ENCODE peak calls at places on chromosomes 3 and 15, in six cellular contexts. Q, D, P, I, H and J are unnamed samples.

GRCh38 chr3:26753109-26753508 is 130.5 kb downstream of the LRRC3B start:
- DNase-seq in Q (no peak), D (no peak), P (no peak), I (no peak), H (no peak), J (no peak)

GRCh38 chr15:69579950-69580618 is 127.5 kb downstream of the RPLP1 start:
- DNase-seq in Q (no peak), D (no peak), P (no peak), I (no peak), H (no peak), J (no peak)

GRCh38 chr15:90376789-90377188 is 11.3 kb upstream of the IQGAP1 start:
- DNase-seq in Q (no peak), D (no peak), P (no peak), I (no peak), H (no peak), J (no peak)

GRCh38 chr15:96324192-96324895 is 6.2 kb upstream of the NR2F2 start:
- DNase-seq in Q (no peak), D (peak), P (peak), I (no peak), H (no peak), J (no peak)

GRCh38 chr3:32797776-32798175 is 20.0 kb upstream of the TRIM71 start:
- DNase-seq in Q (no peak), D (no peak), P (no peak), I (no peak), H (no peak), J (peak)

GRCh38 chr15:41001524-41001923 is 48.3 kb downstream of the CHAC1 start:
- DNase-seq in Q (no peak), D (no peak), P (no peak), I (no peak), H (no peak), J (no peak)

GRCh38 chr3:151476344-151477018 is 15.6 kb upstream of the IGSF10 start:
- DNase-seq in Q (no peak), D (no peak), P (no peak), I (no peak), H (no peak), J (no peak)

GRCh38 chr15:48774484-48774883 is 36.4 kb downstream of the CEP152 start:
- DNase-seq in Q (no peak), D (no peak), P (no peak), I (no peak), H (no peak), J (peak)

GRCh38 chr3:68090571-68090970 is 436.2 kb upstream of the SUCLG2 start:
- DNase-seq in Q (no peak), D (no peak), P (no peak), I (no peak), H (no peak), J (no peak)

GRCh38 chr3:24037971-24038370 is 92.9 kb downstream of the NR1D2 start:
- DNase-seq in Q (no peak), D (no peak), P (no peak), I (no peak), H (no peak), J (no peak)

GRCh38 chr15:24039683-24040082 is 352.6 kb upstream of the NDN start:
- DNase-seq in Q (no peak), D (no peak), P (no peak), I (no peak), H (no peak), J (no peak)

GRCh38 chr15:76298986-76299385 is 12.3 kb downstream of the ETFA start:
- DNase-seq in Q (no peak), D (no peak), P (no peak), I (no peak), H (no peak), J (no peak)

GRCh38 chr15:68479870-68480269 is 47.9 kb upstream of the ITGA11 start:
- DNase-seq in Q (no peak), D (no peak), P (no peak), I (no peak), H (no peak), J (no peak)

GRCh38 chr15:101654191-101654590 is 2.0 kb upstream of the TM2D3 start:
- DNase-seq in Q (no peak), D (no peak), P (no peak), I (no peak), H (no peak), J (no peak)

GRCh38 chr15:94029495-94029894 is 201.9 kb upstream of the MCTP2 start:
- DNase-seq in Q (no peak), D (no peak), P (no peak), I (peak), H (no peak), J (peak)

GRCh38 chr15:67067161-67067853 is 1.9 kb downstream of the SMAD3 start:
- DNase-seq in Q (no peak), D (no peak), P (no peak), I (no peak), H (no peak), J (no peak)

GRCh38 chr3:176867681-176868663 is 329.3 kb downstream of the TBL1XR1 start:
- DNase-seq in Q (no peak), D (no peak), P (no peak), I (no peak), H (no peak), J (no peak)

GRCh38 chr3:190886945-190887344 is 24.5 kb upstream of the GMNC start:
- DNase-seq in Q (no peak), D (no peak), P (peak), I (no peak), H (no peak), J (no peak)

GRCh38 chr3:30302027-30302426 is 304.4 kb upstream of the TGFBR2 start:
- DNase-seq in Q (no peak), D (no peak), P (no peak), I (no peak), H (no peak), J (no peak)

GRCh38 chr15:95574053-95574452 is 756.4 kb upstream of the NR2F2 start:
- DNase-seq in Q (no peak), D (no peak), P (no peak), I (no peak), H (no peak), J (no peak)

GRCh38 chr3:65953301-65953812 is 85.4 kb downstream of the MAGI1 start:
- DNase-seq in Q (peak), D (no peak), P (no peak), I (no peak), H (no peak), J (no peak)

GRCh38 chr3:72375237-72376154 is 472.7 kb downstream of the SHQ1 start:
- DNase-seq in Q (no peak), D (no peak), P (no peak), I (no peak), H (no peak), J (no peak)

GRCh38 chr15:85607842-85608241 is 186.9 kb downstream of the KLHL25 start:
- DNase-seq in Q (no peak), D (no peak), P (peak), I (no peak), H (no peak), J (peak)

GRCh38 chr15:94674251-94674650 is 442.9 kb downstream of the MCTP2 start:
- DNase-seq in Q (no peak), D (peak), P (no peak), I (no peak), H (no peak), J (no peak)

GRCh38 chr3:76063019-76063418 is 277.7 kb upstream of the ZNF717 start:
- DNase-seq in Q (no peak), D (no peak), P (peak), I (no peak), H (no peak), J (no peak)

GRCh38 chr3:8529738-8530525 is 28.3 kb downstream of the LMCD1 start:
- DNase-seq in Q (no peak), D (no peak), P (no peak), I (no peak), H (peak), J (peak)

GRCh38 chr15:66220587-66220986 is 33.0 kb downstream of the MEGF11 start:
- DNase-seq in Q (no peak), D (peak), P (no peak), I (no peak), H (no peak), J (no peak)

GRCh38 chr3:11438636-11439035 is 166.4 kb downstream of the ATG7 start:
- DNase-seq in Q (no peak), D (no peak), P (peak), I (no peak), H (no peak), J (no peak)

GRCh38 chr3:117096549-117096948 is 387.0 kb downstream of the TUSC7 start:
- DNase-seq in Q (no peak), D (no peak), P (no peak), I (no peak), H (no peak), J (no peak)

GRCh38 chr3:48634661-48635221 is 520 bp downstream of the SLC26A6 start:
- DNase-seq in Q (no peak), D (peak), P (peak), I (peak), H (peak), J (peak)

GRCh38 chr3:40912461-40912860 is 286.8 kb upstream of the CTNNB1 start:
- DNase-seq in Q (no peak), D (no peak), P (no peak), I (no peak), H (no peak), J (no peak)

GRCh38 chr3:188259611-188260010 is 105.7 kb downstream of the LPP start:
- DNase-seq in Q (no peak), D (no peak), P (no peak), I (no peak), H (no peak), J (no peak)

GRCh38 chr3:190120161-190121060 is at the start of gene P3H2:
- DNase-seq in Q (peak), D (peak), P (peak), I (peak), H (peak), J (peak)

GRCh38 chr15:42808921-42809320 is 72.0 kb upstream of the CDAN1 start:
- DNase-seq in Q (no peak), D (no peak), P (no peak), I (no peak), H (no peak), J (no peak)

GRCh38 chr3:50611464-50612233 is at the start of gene CISH:
- DNase-seq in Q (peak), D (peak), P (peak), I (peak), H (peak), J (peak)

GRCh38 chr3:49702672-49703071 is 13.3 kb downstream of the RNF123 start:
- DNase-seq in Q (no peak), D (no peak), P (no peak), I (no peak), H (no peak), J (no peak)

GRCh38 chr3:137761563-137762503 is 2.3 kb upstream of the SOX14 start:
- DNase-seq in Q (no peak), D (peak), P (no peak), I (no peak), H (no peak), J (no peak)

GRCh38 chr3:188786424-188786823 is 385.3 kb upstream of the TPRG1 start:
- DNase-seq in Q (no peak), D (no peak), P (no peak), I (no peak), H (no peak), J (no peak)

GRCh38 chr3:122387709-122388108 is 3.7 kb downstream of the FAM162A start:
- DNase-seq in Q (no peak), D (no peak), P (no peak), I (no peak), H (no peak), J (no peak)
- TF ChIP-seq CTCF in Q (no peak), D (no peak), P (no peak), I (no peak), H (no peak), J (no peak)

GRCh38 chr15:92951800-92952199 is 51.7 kb downstream of the CHD2 start:
- DNase-seq in Q (no peak), D (no peak), P (no peak), I (no peak), H (no peak), J (no peak)

GRCh38 chr15:92952451-92952850 is 52.3 kb downstream of the CHD2 start:
- DNase-seq in Q (no peak), D (no peak), P (no peak), I (no peak), H (no peak), J (no peak)

GRCh38 chr15:92953569-92953968 is 53.4 kb downstream of the CHD2 start:
- DNase-seq in Q (no peak), D (no peak), P (no peak), I (no peak), H (no peak), J (no peak)

GRCh38 chr15:92947071-92947730 is 47.1 kb downstream of the CHD2 start:
- DNase-seq in Q (no peak), D (no peak), P (no peak), I (no peak), H (no peak), J (no peak)

DNA sequence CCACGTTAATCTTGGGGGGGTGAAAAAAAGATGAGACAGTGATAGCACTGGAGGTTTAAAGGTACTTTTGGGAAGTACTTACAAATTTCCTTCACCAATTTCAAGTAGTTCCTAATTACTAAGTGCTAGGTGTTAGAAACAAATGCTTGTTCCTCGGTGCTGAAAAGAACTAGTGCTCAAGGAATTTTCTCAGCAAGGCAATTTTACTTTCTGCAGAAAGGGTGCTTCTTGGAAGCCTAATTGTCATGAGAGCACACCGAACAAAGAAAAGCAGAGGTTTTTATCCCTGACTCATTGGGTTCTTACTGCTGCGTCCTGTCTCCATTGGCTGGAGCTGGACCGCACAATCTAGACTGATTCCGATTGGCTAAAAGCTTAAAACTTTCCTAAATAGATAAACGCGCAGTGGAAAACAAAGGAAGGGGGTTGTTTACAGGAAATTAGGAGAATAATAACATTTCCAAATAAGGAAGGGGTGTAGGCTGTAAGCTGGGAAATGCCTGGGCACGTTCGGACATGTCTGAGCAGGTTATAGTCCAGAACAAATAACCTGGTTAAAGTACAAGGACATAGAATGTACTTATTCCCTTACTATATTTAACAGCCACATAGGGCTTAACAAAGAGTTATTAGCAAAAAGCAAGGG is 49.6 kb downstream of the CHD2 start:
- DNase-seq in Q (no peak), D (no peak), P (no peak), I (no peak), H (no peak), J (no peak)
- TF ChIP-seq CTCF in Q (no peak), D (no peak), P (no peak), I (no peak), H (no peak), J (no peak)

GRCh38 chr3:186821429-186822367 is 15.4 kb upstream of the RFC4 start:
- DNase-seq in Q (no peak), D (no peak), P (peak), I (no peak), H (peak), J (peak)
- TF ChIP-seq CTCF in Q (peak), D (peak), P (peak), I (peak), H (peak), J (peak)

GRCh38 chr3:150268426-150269321 is 139.4 kb upstream of the TSC22D2 start:
- DNase-seq in Q (no peak), D (no peak), P (peak), I (no peak), H (no peak), J (no peak)
- TF ChIP-seq CTCF in Q (no peak), D (no peak), P (no peak), I (no peak), H (no peak), J (no peak)

GRCh38 chr15:65087411-65087810 is 10.9 kb downstream of the KBTBD13 start:
- DNase-seq in Q (no peak), D (no peak), P (no peak), I (no peak), H (no peak), J (no peak)

GRCh38 chr15:65085207-65085753 is 8.7 kb downstream of the KBTBD13 start:
- DNase-seq in Q (no peak), D (peak), P (no peak), I (no peak), H (no peak), J (no peak)

GRCh38 chr15:65086680-65087111 is 10.2 kb downstream of the KBTBD13 start:
- DNase-seq in Q (no peak), D (peak), P (no peak), I (no peak), H (peak), J (no peak)

GRCh38 chr15:65084500-65085206 is 8.1 kb downstream of the KBTBD13 start:
- DNase-seq in Q (no peak), D (peak), P (no peak), I (no peak), H (no peak), J (no peak)

GRCh38 chr15:65085990-65086679 is 9.6 kb downstream of the KBTBD13 start:
- DNase-seq in Q (no peak), D (peak), P (peak), I (no peak), H (peak), J (peak)
- TF ChIP-seq CTCF in Q (peak), D (peak), P (peak), I (peak), H (peak), J (peak)

DNA sequence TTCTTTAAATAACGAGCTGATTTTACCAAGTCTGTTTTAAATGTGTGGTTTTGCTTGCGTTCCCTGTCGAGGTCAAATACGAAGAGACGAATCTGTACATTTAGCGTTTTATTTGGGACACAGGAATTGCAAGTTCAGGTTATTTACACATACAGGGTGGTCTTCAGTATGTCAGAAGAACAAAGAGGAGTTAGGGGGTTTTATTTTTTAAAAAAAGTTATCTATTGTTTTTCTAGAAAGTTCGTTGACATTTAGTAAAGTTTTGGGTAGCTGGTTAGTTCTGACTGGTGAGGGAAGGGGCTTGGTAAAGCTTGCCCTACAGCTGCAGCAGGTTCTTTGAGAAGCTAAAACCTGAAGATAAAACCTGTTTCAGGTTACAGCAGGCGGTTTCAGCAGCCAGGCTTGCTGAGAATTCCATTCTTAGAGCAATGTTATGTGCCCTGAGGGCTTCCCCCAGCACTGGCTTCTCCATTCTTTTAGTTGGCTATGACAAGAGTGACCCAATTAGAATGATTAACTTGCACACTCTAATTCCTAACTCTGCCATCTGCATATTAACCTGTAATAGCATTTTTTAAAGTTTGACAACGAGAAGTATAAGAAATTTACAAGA is 810 bp upstream of the ZNF280D start:
- DNase-seq in Q (no peak), D (no peak), P (no peak), I (no peak), H (no peak), J (no peak)
- TF ChIP-seq CTCF in Q (no peak), D (no peak), P (no peak), I (no peak), H (no peak), J (no peak)

GRCh38 chr3:6825527-6825926 is 35.4 kb upstream of the GRM7 start:
- DNase-seq in Q (no peak), D (no peak), P (no peak), I (no peak), H (no peak), J (no peak)
- TF ChIP-seq CTCF in Q (no peak), D (no peak), P (no peak), I (no peak), H (no peak), J (no peak)

GRCh38 chr3:113276581-113277080 is 65.3 kb downstream of the BOC start:
- DNase-seq in Q (no peak), D (no peak), P (no peak), I (no peak), H (no peak), J (no peak)

GRCh38 chr3:113277414-113277813 is 66.1 kb downstream of the BOC start:
- DNase-seq in Q (no peak), D (no peak), P (no peak), I (no peak), H (no peak), J (no peak)

GRCh38 chr3:113274425-113274824 is 63.1 kb downstream of the BOC start:
- DNase-seq in Q (no peak), D (no peak), P (no peak), I (no peak), H (no peak), J (no peak)

GRCh38 chr3:113274959-113275556 is 63.7 kb downstream of the BOC start:
- DNase-seq in Q (no peak), D (no peak), P (no peak), I (no peak), H (no peak), J (no peak)

GRCh38 chr3:113275876-113276580 is 64.7 kb downstream of the BOC start:
- DNase-seq in Q (no peak), D (peak), P (peak), I (peak), H (no peak), J (peak)
- TF ChIP-seq CTCF in Q (peak), D (no peak), P (no peak), I (peak), H (peak), J (peak)